ENCODE peak calls at places on chromosomes 6 and 20, in seven cellular contexts. One of them, this sample, is unnamed.

GRCh38 chr20:38751360-38751976 is 3.2 kb downstream of the ACTR5 start:
- DNase-seq in heart left ventricle: no peak
- DNase-seq in fibroblast of lung: peak; percentile 22
- DNase-seq in ovary: no peak
- DNase-seq in prostate gland: no peak
- DNase-seq in CD8-positive, alpha-beta memory T cell: peak; percentile 39
- DNase-seq in breast epithelium: no peak
- DNase-seq in this sample: no peak

GRCh38 chr20:10823585-10823984 is 149.8 kb upstream of the JAG1 start:
- DNase-seq in CD8-positive, alpha-beta memory T cell: no peak
- DNase-seq in breast epithelium: no peak
- DNase-seq in prostate gland: no peak
- DNase-seq in heart left ventricle: no peak
- DNase-seq in ovary: no peak
- DNase-seq in fibroblast of lung: no peak
- DNase-seq in this sample: no peak

GRCh38 chr6:44268095-44268628 is 2.1 kb upstream of the TMEM151B start:
- DNase-seq in fibroblast of lung: peak; percentile 17
- DNase-seq in breast epithelium: no peak
- DNase-seq in ovary: no peak
- DNase-seq in CD8-positive, alpha-beta memory T cell: peak; percentile 68
- DNase-seq in prostate gland: peak; percentile 43
- DNase-seq in heart left ventricle: no peak
- DNase-seq in this sample: peak; percentile 83

GRCh38 chr6:72238900-72239299 is 352.6 kb downstream of the RIMS1 start:
- DNase-seq in ovary: no peak
- DNase-seq in fibroblast of lung: peak; percentile 35
- DNase-seq in heart left ventricle: no peak
- DNase-seq in breast epithelium: no peak
- DNase-seq in prostate gland: no peak
- DNase-seq in CD8-positive, alpha-beta memory T cell: no peak
- DNase-seq in this sample: no peak

GRCh38 chr6:88499845-88500699 is 333.9 kb upstream of the CNR1 start:
- DNase-seq in CD8-positive, alpha-beta memory T cell: no peak
- DNase-seq in breast epithelium: no peak
- DNase-seq in fibroblast of lung: no peak
- DNase-seq in ovary: no peak
- DNase-seq in prostate gland: no peak
- DNase-seq in heart left ventricle: no peak
- DNase-seq in this sample: no peak

GRCh38 chr20:38730989-38731737 is 6.9 kb downstream of the SLC32A1 start:
- DNase-seq in ovary: peak; percentile 39
- DNase-seq in breast epithelium: peak; percentile 73
- DNase-seq in heart left ventricle: peak; percentile 64
- DNase-seq in CD8-positive, alpha-beta memory T cell: peak; percentile 70
- DNase-seq in fibroblast of lung: peak; percentile 31
- DNase-seq in prostate gland: peak; percentile 46
- DNase-seq in this sample: peak; percentile 69

GRCh38 chr6:137819740-137820139 is 47.3 kb upstream of the TNFAIP3 start:
- DNase-seq in breast epithelium: no peak
- DNase-seq in fibroblast of lung: no peak
- DNase-seq in CD8-positive, alpha-beta memory T cell: peak; percentile 76
- DNase-seq in prostate gland: no peak
- DNase-seq in heart left ventricle: no peak
- DNase-seq in ovary: no peak
- DNase-seq in this sample: no peak

GRCh38 chr6:125994659-125995488 is 8.5 kb downstream of the TRMT11 start:
- DNase-seq in CD8-positive, alpha-beta memory T cell: no peak
- DNase-seq in heart left ventricle: no peak
- DNase-seq in ovary: no peak
- DNase-seq in fibroblast of lung: no peak
- DNase-seq in prostate gland: no peak
- DNase-seq in breast epithelium: no peak
- DNase-seq in this sample: no peak

GRCh38 chr6:7910654-7911344 is at the start of gene TXNDC5:
- DNase-seq in fibroblast of lung: peak; percentile 68
- DNase-seq in heart left ventricle: peak; percentile 88
- DNase-seq in CD8-positive, alpha-beta memory T cell: peak; percentile 46
- DNase-seq in prostate gland: peak; percentile 67
- DNase-seq in ovary: peak; percentile 72
- DNase-seq in breast epithelium: peak; percentile 73
- DNase-seq in this sample: peak; percentile 82

GRCh38 chr6:13177617-13178506 is 150.5 kb downstream of the TBC1D7 start:
- DNase-seq in breast epithelium: no peak
- DNase-seq in CD8-positive, alpha-beta memory T cell: no peak
- DNase-seq in prostate gland: no peak
- DNase-seq in ovary: no peak
- DNase-seq in heart left ventricle: no peak
- DNase-seq in fibroblast of lung: no peak
- DNase-seq in this sample: no peak

GRCh38 chr6:13384506-13384905 is 56.2 kb upstream of the TBC1D7 start:
- DNase-seq in prostate gland: no peak
- DNase-seq in CD8-positive, alpha-beta memory T cell: no peak
- DNase-seq in heart left ventricle: no peak
- DNase-seq in ovary: no peak
- DNase-seq in fibroblast of lung: no peak
- DNase-seq in breast epithelium: no peak
- DNase-seq in this sample: no peak

GRCh38 chr6:28587011-28587745 is 61.5 kb downstream of the GPX5 start:
- DNase-seq in fibroblast of lung: peak; percentile 70
- DNase-seq in CD8-positive, alpha-beta memory T cell: peak; percentile 63
- DNase-seq in ovary: peak; percentile 72
- DNase-seq in breast epithelium: peak; percentile 65
- DNase-seq in prostate gland: peak; percentile 77
- DNase-seq in heart left ventricle: peak; percentile 34
- DNase-seq in this sample: peak; percentile 83

GRCh38 chr20:21613512-21613911 is 92.0 kb upstream of the PAX1 start:
- DNase-seq in breast epithelium: no peak
- DNase-seq in heart left ventricle: no peak
- DNase-seq in ovary: no peak
- DNase-seq in prostate gland: no peak
- DNase-seq in CD8-positive, alpha-beta memory T cell: no peak
- DNase-seq in fibroblast of lung: no peak
- DNase-seq in this sample: peak; percentile 60

GRCh38 chr20:31673435-31673834 is 35.7 kb downstream of the COX4I2 start:
- DNase-seq in heart left ventricle: no peak
- DNase-seq in prostate gland: no peak
- DNase-seq in ovary: no peak
- DNase-seq in breast epithelium: no peak
- DNase-seq in fibroblast of lung: no peak
- DNase-seq in CD8-positive, alpha-beta memory T cell: no peak
- DNase-seq in this sample: no peak

GRCh38 chr6:144351741-144352140 is 66.6 kb downstream of the UTRN start:
- DNase-seq in CD8-positive, alpha-beta memory T cell: no peak
- DNase-seq in fibroblast of lung: peak; percentile 67
- DNase-seq in breast epithelium: no peak
- DNase-seq in heart left ventricle: no peak
- DNase-seq in ovary: no peak
- DNase-seq in prostate gland: peak; percentile 26
- DNase-seq in this sample: no peak

GRCh38 chr6:133837801-133838349 is 51.0 kb upstream of the TCF21 start:
- DNase-seq in prostate gland: peak; percentile 33
- DNase-seq in breast epithelium: no peak
- DNase-seq in CD8-positive, alpha-beta memory T cell: peak; percentile 39
- DNase-seq in fibroblast of lung: peak; percentile 14
- DNase-seq in heart left ventricle: no peak
- DNase-seq in ovary: peak; percentile 36
- DNase-seq in this sample: peak; percentile 55

GRCh38 chr6:44606506-44606905 is 219.0 kb downstream of the CDC5L start:
- DNase-seq in ovary: no peak
- DNase-seq in heart left ventricle: peak; percentile 24
- DNase-seq in fibroblast of lung: no peak
- DNase-seq in prostate gland: peak; percentile 9
- DNase-seq in breast epithelium: no peak
- DNase-seq in CD8-positive, alpha-beta memory T cell: no peak
- DNase-seq in this sample: no peak

GRCh38 chr6:140846518-140847277 is 1286.0 kb upstream of the GJE1 start:
- DNase-seq in fibroblast of lung: peak; percentile 69
- DNase-seq in breast epithelium: no peak
- DNase-seq in CD8-positive, alpha-beta memory T cell: no peak
- DNase-seq in ovary: no peak
- DNase-seq in heart left ventricle: no peak
- DNase-seq in prostate gland: no peak
- DNase-seq in this sample: no peak

GRCh38 chr6:149213829-149214228 is 103.7 kb upstream of the TAB2 start:
- DNase-seq in heart left ventricle: no peak
- DNase-seq in CD8-positive, alpha-beta memory T cell: no peak
- DNase-seq in fibroblast of lung: peak; percentile 78
- DNase-seq in breast epithelium: no peak
- DNase-seq in ovary: no peak
- DNase-seq in prostate gland: no peak
- DNase-seq in this sample: no peak

GRCh38 chr6:149211046-149211571 is 106.4 kb upstream of the TAB2 start:
- DNase-seq in CD8-positive, alpha-beta memory T cell: no peak
- DNase-seq in prostate gland: no peak
- DNase-seq in ovary: no peak
- DNase-seq in breast epithelium: no peak
- DNase-seq in heart left ventricle: no peak
- DNase-seq in fibroblast of lung: peak; percentile 39
- DNase-seq in this sample: no peak

GRCh38 chr6:149210376-149210775 is 107.1 kb upstream of the TAB2 start:
- DNase-seq in fibroblast of lung: peak; percentile 78
- DNase-seq in heart left ventricle: no peak
- DNase-seq in breast epithelium: no peak
- DNase-seq in CD8-positive, alpha-beta memory T cell: no peak
- DNase-seq in prostate gland: no peak
- DNase-seq in ovary: no peak
- DNase-seq in this sample: no peak

GRCh38 chr6:149212892-149213786 is 104.4 kb upstream of the TAB2 start:
- DNase-seq in breast epithelium: no peak
- DNase-seq in heart left ventricle: no peak
- DNase-seq in CD8-positive, alpha-beta memory T cell: no peak
- DNase-seq in fibroblast of lung: peak; percentile 83
- DNase-seq in ovary: no peak
- DNase-seq in prostate gland: no peak
- DNase-seq in this sample: no peak

DNA sequence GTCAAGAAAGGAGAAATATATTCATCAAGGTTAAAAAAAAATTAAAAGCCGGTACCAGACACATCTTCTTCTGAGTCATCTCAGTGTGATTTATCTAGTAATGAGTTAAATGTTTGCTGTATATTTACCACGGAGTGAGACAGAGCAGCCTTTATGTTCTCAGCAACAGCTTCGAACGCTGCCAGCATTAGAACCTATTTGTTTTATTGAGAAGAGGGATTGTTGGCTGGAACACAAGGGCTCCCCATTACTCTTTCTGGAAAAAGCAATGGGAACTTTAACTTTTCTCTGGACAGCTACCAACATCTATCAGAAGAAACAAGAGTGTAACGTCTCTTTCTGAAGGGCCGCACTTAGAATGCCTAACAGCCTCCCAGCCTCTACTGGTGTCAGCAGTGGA is 105.3 kb upstream of the TAB2 start:
- DNase-seq in CD8-positive, alpha-beta memory T cell: no peak
- DNase-seq in ovary: no peak
- DNase-seq in fibroblast of lung: peak; percentile 85
- DNase-seq in breast epithelium: no peak
- DNase-seq in heart left ventricle: no peak
- DNase-seq in prostate gland: no peak
- DNase-seq in this sample: no peak
- H3K4me1 ChIP-seq in CD8-positive, alpha-beta memory T cell: peaks cover 36% of the 10 kb centered on the region
- H3K4me1 ChIP-seq in ovary: peaks cover 3% of the 10 kb centered on the region
- H3K4me1 ChIP-seq in fibroblast of lung: no peaks in the 10 kb centered on the region
- H3K4me1 ChIP-seq in breast epithelium: no peaks in the 10 kb centered on the region
- H3K4me1 ChIP-seq in heart left ventricle: no peaks in the 10 kb centered on the region
- H3K4me1 ChIP-seq in prostate gland: no peaks in the 10 kb centered on the region
- H3K4me1 ChIP-seq in this sample: no peaks in the 10 kb centered on the region

GRCh38 chr20:37384683-37385174 is 38.8 kb downstream of the SRC start:
- DNase-seq in fibroblast of lung: peak; percentile 43
- DNase-seq in prostate gland: no peak
- DNase-seq in ovary: peak; percentile 73
- DNase-seq in heart left ventricle: peak; percentile 72
- DNase-seq in CD8-positive, alpha-beta memory T cell: peak; percentile 74
- DNase-seq in breast epithelium: peak; percentile 61
- DNase-seq in this sample: peak; percentile 82
- H3K4me3 ChIP-seq in fibroblast of lung: no peak overlapping the region
- H3K4me3 ChIP-seq in prostate gland: peak overlapping the region; percentile 12
- H3K4me3 ChIP-seq in ovary: peak overlapping the region; percentile 37
- H3K4me3 ChIP-seq in heart left ventricle: peak overlapping the region; percentile 57
- H3K4me3 ChIP-seq in CD8-positive, alpha-beta memory T cell: peak overlapping the region; percentile 34
- H3K4me3 ChIP-seq in breast epithelium: peak overlapping the region; percentile 48
- H3K4me3 ChIP-seq in this sample: no peak overlapping the region

GRCh38 chr20:36493801-36494114 is 47.6 kb upstream of the MYL9 start:
- DNase-seq in breast epithelium: peak; percentile 69
- DNase-seq in CD8-positive, alpha-beta memory T cell: no peak
- DNase-seq in ovary: peak; percentile 76
- DNase-seq in prostate gland: peak; percentile 46
- DNase-seq in fibroblast of lung: peak; percentile 93
- DNase-seq in heart left ventricle: peak; percentile 62
- DNase-seq in this sample: peak; percentile 48
- H3K4me1 ChIP-seq in breast epithelium: peaks cover 6% of the 10 kb centered on the region
- H3K4me1 ChIP-seq in CD8-positive, alpha-beta memory T cell: peaks cover 26% of the 10 kb centered on the region
- H3K4me1 ChIP-seq in ovary: peaks cover 18% of the 10 kb centered on the region
- H3K4me1 ChIP-seq in prostate gland: peaks cover 4% of the 10 kb centered on the region
- H3K4me1 ChIP-seq in fibroblast of lung: peaks cover 21% of the 10 kb centered on the region
- H3K4me1 ChIP-seq in heart left ventricle: peaks cover 46% of the 10 kb centered on the region
- H3K4me1 ChIP-seq in this sample: peaks cover 7% of the 10 kb centered on the region

GRCh38 chr6:33075568-33076405 is at the start of gene HLA-DPB1:
- DNase-seq in prostate gland: no peak
- DNase-seq in heart left ventricle: peak; percentile 27
- DNase-seq in breast epithelium: no peak
- DNase-seq in ovary: no peak
- DNase-seq in CD8-positive, alpha-beta memory T cell: peak; percentile 74
- DNase-seq in fibroblast of lung: peak; percentile 32
- DNase-seq in this sample: peak; percentile 50

GRCh38 chr6:33075208-33075567 is 602 bp upstream of the HLA-DPB1 start:
- DNase-seq in heart left ventricle: no peak
- DNase-seq in ovary: no peak
- DNase-seq in prostate gland: no peak
- DNase-seq in CD8-positive, alpha-beta memory T cell: no peak
- DNase-seq in fibroblast of lung: no peak
- DNase-seq in breast epithelium: no peak
- DNase-seq in this sample: no peak

GRCh38 chr6:33077908-33078307 is 2.1 kb downstream of the HLA-DPB1 start:
- DNase-seq in breast epithelium: no peak
- DNase-seq in fibroblast of lung: no peak
- DNase-seq in prostate gland: no peak
- DNase-seq in ovary: no peak
- DNase-seq in heart left ventricle: no peak
- DNase-seq in CD8-positive, alpha-beta memory T cell: no peak
- DNase-seq in this sample: no peak

GRCh38 chr6:33078442-33078841 is 2.7 kb downstream of the HLA-DPB1 start:
- DNase-seq in ovary: no peak
- DNase-seq in fibroblast of lung: no peak
- DNase-seq in CD8-positive, alpha-beta memory T cell: no peak
- DNase-seq in breast epithelium: no peak
- DNase-seq in prostate gland: no peak
- DNase-seq in heart left ventricle: no peak
- DNase-seq in this sample: no peak

DNA sequence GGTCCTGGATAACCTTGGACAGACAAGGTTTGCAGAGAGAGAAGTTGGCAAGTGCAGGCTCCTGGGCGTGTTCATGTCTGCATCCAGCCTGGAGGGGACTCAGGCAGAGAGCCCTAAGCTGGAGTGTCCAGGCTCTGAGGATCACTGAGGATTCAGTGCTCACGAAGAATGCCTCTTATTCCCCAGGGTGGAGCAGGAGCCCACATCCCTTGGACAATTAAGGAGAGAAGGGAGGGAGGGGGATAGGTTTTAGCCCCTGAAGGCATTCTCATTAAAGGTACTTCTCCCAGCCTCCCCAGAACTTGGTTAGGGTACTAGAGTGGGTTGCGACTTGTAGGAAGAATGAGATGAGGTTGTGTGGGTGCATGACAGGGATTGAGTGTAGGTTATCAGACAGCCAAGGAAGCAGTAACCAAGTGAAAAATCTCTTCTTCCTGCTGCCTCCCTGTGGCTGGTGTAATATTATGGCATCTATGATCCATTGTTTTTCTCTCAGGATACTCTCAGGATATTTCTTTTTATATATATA is 680 bp downstream of the HLA-DPB1 start:
- DNase-seq in CD8-positive, alpha-beta memory T cell: no peak
- DNase-seq in fibroblast of lung: no peak
- DNase-seq in prostate gland: no peak
- DNase-seq in breast epithelium: no peak
- DNase-seq in heart left ventricle: no peak
- DNase-seq in ovary: no peak
- DNase-seq in this sample: no peak
- H3K4me3 ChIP-seq in CD8-positive, alpha-beta memory T cell: peak overlapping the region; percentile 84
- H3K4me3 ChIP-seq in fibroblast of lung: no peak overlapping the region
- H3K4me3 ChIP-seq in prostate gland: peak overlapping the region; percentile 2
- H3K4me3 ChIP-seq in breast epithelium: peak overlapping the region; percentile 33
- H3K4me3 ChIP-seq in heart left ventricle: peak overlapping the region; percentile 62
- H3K4me3 ChIP-seq in ovary: peak overlapping the region; percentile 5
- H3K4me3 ChIP-seq in this sample: no peak overlapping the region

This sample was measured in mucosa of descending colon.